ENCODE peak calls at places on chromosomes 1 and 21, in six cellular contexts. P is heart left ventricle, Q is keratinocyte, J is brain microvascular endothelial cell, R is esophagus muscularis mucosa, G is ovary. Z is an unnamed sample.

GRCh38 chr1:207366022-207366421 is 44.5 kb downstream of the CD55 start:
- DNase-seq in P (no peak), Q (no peak), J (no peak), R (no peak), G (no peak), Z (no peak)

GRCh38 chr1:94514095-94514727 is 27.3 kb downstream of the F3 start:
- DNase-seq in P (no peak), Q (no peak), J (peak; percentile 33), R (no peak), G (no peak), Z (no peak)

GRCh38 chr1:37392051-37392450 is 82.3 kb upstream of the ZC3H12A start:
- DNase-seq in P (no peak), Q (no peak), J (no peak), R (no peak), G (no peak), Z (no peak)

GRCh38 chr1:200838676-200839445 is 33.9 kb upstream of the GPR25 start:
- DNase-seq in P (no peak), Q (no peak), J (peak; percentile 43), R (no peak), G (no peak), Z (no peak)

GRCh38 chr21:14591882-14592281 is 45.8 kb upstream of the SAMSN1 start:
- DNase-seq in P (no peak), Q (no peak), J (peak; percentile 61), R (no peak), G (no peak), Z (no peak)

GRCh38 chr21:37878946-37879660 is 37.2 kb downstream of the KCNJ6 start:
- DNase-seq in P (no peak), Q (peak; percentile 99), J (peak; percentile 89), R (no peak), G (no peak), Z (peak; percentile 94)

GRCh38 chr21:44354775-44355771 is 1.7 kb downstream of the TRPM2 start:
- DNase-seq in P (no peak), Q (no peak), J (no peak), R (no peak), G (no peak), Z (no peak)

GRCh38 chr1:12191242-12192032 is 24.6 kb downstream of the TNFRSF1B start:
- DNase-seq in P (no peak), Q (no peak), J (no peak), R (no peak), G (no peak), Z (no peak)

GRCh38 chr21:45598109-45598508 is 45.4 kb upstream of the PCBP3 start:
- DNase-seq in P (no peak), Q (no peak), J (no peak), R (no peak), G (no peak), Z (no peak)

GRCh38 chr1:222618880-222619321 is 1.0 kb downstream of the MIA3 start:
- DNase-seq in P (peak; percentile 28), Q (no peak), J (no peak), R (no peak), G (peak; percentile 28), Z (no peak)

GRCh38 chr1:38559180-38559874 is 300.2 kb downstream of the RRAGC start:
- DNase-seq in P (no peak), Q (no peak), J (no peak), R (no peak), G (peak; percentile 24), Z (no peak)

GRCh38 chr1:165637427-165637826 is 6.4 kb downstream of the MGST3 start:
- DNase-seq in P (no peak), Q (no peak), J (no peak), R (no peak), G (no peak), Z (no peak)

GRCh38 chr1:209630383-209631219 is 21.6 kb downstream of the LAMB3 start:
- DNase-seq in P (peak; percentile 54), Q (no peak), J (no peak), R (no peak), G (no peak), Z (no peak)

GRCh38 chr1:204591473-204592090 is 75.4 kb downstream of the MDM4 start:
- DNase-seq in P (no peak), Q (no peak), J (peak; percentile 23), R (no peak), G (no peak), Z (no peak)

DNA sequence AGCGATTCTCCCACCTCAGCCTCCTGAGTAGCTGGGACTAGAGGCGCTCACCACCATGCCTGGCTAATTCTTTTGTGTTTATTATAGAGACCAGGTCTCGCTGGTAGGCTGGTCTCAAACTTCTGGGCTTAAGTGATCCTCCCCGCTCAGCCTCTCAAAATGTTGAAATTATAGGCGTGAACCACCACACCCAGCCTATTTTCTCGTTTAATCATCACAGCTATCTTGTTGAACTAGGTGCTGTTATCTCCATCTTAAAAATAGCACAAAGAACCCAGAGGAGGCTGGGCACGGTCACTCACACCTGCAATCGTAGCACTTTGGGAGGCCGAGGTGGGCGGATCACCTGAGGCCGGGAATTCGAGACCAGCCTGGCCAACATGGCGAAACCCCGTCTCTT is 28.1 kb downstream of the COL16A1 start:
- DNase-seq in P (no peak), Q (no peak), J (no peak), R (no peak), G (no peak), Z (no peak)
- H3K27ac ChIP-seq in P (peak overlapping the region; percentile 58), Q (no peak overlapping the region), J (no peak overlapping the region), R (peak overlapping the region; percentile 78), G (no peak overlapping the region), Z (no peak overlapping the region)

GRCh38 chr1:216903389-216903754 is 180.1 kb upstream of the ESRRG start:
- DNase-seq in P (no peak), Q (peak; percentile 90), J (peak; percentile 33), R (no peak), G (no peak), Z (peak; percentile 57)
- H3K27ac ChIP-seq in P (no peak overlapping the region), Q (peak overlapping the region; percentile 92), J (no peak overlapping the region), R (no peak overlapping the region), G (no peak overlapping the region), Z (peak overlapping the region; percentile 98)

GRCh38 chr1:180136968-180137356 is 17.7 kb upstream of the QSOX1 start:
- DNase-seq in P (no peak), Q (no peak), J (no peak), R (no peak), G (no peak), Z (no peak)
- H3K27ac ChIP-seq in P (no peak overlapping the region), Q (no peak overlapping the region), J (no peak overlapping the region), R (no peak overlapping the region), G (no peak overlapping the region), Z (peak overlapping the region; percentile 61)

DNA sequence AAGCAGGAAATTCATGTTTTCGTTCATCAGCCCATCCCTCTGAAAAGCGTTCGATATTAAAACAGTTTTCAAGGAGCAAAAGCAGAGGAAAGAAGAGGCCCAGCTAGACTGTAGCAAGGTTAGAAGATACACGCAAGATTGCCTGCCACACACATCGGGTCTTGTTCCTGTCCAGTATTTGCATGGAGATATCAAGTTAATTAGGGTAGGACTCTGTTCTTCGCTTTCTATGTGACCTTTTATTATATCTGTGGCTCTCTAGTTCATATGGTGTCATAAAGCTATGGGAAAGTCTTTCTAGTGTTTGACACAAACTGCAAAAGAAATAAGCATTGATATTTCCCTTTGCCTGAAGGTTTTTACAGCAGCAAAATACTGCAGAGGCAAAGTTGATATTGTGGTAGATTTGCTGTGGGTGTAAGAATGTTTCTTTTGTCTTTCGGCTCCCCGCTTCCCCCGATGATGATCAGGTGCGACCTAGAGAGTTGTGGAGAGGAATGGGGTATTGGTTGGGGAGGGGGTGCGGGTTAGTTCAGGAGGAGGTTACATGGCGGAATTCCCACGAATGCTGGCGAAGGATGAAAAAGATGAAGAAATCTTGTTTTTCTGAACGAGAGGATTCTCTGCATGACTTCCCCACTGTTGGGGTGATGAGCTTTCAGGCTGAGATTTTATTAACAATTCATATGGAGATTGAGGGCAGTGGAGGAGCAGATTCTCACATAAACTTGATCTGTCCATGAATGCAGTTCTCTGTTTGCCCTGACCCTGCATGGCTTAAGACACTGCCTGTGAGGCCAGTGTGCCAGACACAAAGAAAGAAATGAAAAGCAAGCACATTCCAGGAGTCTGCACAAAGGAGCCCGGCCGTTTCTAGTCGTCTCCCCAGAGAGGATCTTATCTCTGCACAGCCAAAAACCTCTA is 550.1 kb downstream of the USP25 start:
- DNase-seq in P (peak; percentile 42), Q (no peak), J (peak; percentile 71), R (no peak), G (peak; percentile 59), Z (no peak)
- H3K27ac ChIP-seq in P (peak overlapping the region; percentile 70), Q (no peak overlapping the region), J (peak overlapping the region; percentile 19), R (peak overlapping the region; percentile 52), G (peak overlapping the region; percentile 72), Z (no peak overlapping the region)

DNA sequence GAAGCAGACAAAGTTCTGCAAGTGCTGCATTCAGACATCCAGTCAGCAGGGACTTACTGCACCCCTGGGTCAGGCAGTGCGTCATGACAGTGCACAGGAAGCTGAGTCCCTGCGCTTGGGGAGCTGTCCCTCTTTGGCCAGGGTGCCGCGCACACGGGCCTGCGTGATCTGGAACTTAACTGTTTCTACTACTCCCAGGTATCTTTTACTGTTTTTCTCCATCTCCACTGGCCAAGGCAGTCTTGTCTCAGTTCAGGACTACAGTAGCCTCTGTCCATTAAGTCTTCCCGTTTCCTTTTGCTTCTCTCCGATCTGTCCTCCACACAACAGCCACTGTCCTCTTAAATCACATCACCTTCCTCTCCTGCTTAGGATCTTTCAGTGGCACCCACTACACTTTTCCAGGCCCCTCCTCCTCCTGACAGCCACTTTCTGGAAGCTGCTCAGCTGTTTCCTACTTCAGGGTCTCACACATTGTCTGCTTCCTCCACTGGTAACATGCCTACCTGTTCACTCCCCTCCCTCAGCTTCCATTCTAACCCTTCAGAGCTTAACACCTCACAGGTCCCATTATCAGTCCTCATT is 15.9 kb downstream of the ERRFI1 start:
- DNase-seq in P (peak; percentile 57), Q (no peak), J (no peak), R (no peak), G (no peak), Z (no peak)
- H3K27ac ChIP-seq in P (no peak overlapping the region), Q (peak overlapping the region; percentile 33), J (no peak overlapping the region), R (peak overlapping the region; percentile 52), G (no peak overlapping the region), Z (peak overlapping the region; percentile 96)

GRCh38 chr1:151720190-151720953 is 950 bp upstream of the RIIAD1 start:
- DNase-seq in P (no peak), Q (no peak), J (peak; percentile 12), R (no peak), G (no peak), Z (no peak)
- H3K27ac ChIP-seq in P (peak overlapping the region; percentile 69), Q (no peak overlapping the region), J (no peak overlapping the region), R (peak overlapping the region; percentile 85), G (no peak overlapping the region), Z (no peak overlapping the region)

GRCh38 chr1:119632836-119633235 is 15.2 kb downstream of the ZNF697 start:
- DNase-seq in P (no peak), Q (no peak), J (no peak), R (no peak), G (no peak), Z (no peak)
- H3K27ac ChIP-seq in P (peak overlapping the region; percentile 89), Q (no peak overlapping the region), J (no peak overlapping the region), R (no peak overlapping the region), G (no peak overlapping the region), Z (no peak overlapping the region)

DNA sequence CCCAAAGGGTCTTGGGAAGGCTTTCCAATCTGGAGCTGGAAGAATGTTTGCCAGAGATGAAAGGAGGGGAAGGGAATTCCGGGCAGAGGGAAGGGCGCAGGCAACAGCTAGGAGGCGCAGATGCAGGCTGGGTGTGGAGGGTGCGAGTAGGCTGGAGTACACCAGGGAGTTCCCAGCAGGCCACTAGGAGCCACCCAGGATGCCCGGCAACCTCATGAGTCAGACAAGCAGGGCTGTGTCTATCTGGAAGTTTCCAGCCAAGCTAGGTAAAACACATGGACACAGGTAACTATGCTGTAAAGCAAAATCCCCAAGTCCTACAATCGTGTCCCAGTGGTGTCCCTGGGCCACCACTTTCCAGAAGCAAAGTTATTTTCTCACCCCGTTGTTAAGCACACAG is 998 bp upstream of the NBL1 start:
- DNase-seq in P (no peak), Q (peak; percentile 57), J (peak; percentile 35), R (no peak), G (no peak), Z (peak; percentile 55)
- H3K27ac ChIP-seq in P (peak overlapping the region; percentile 88), Q (peak overlapping the region; percentile 74), J (no peak overlapping the region), R (peak overlapping the region; percentile 98), G (peak overlapping the region; percentile 90), Z (peak overlapping the region; percentile 81)

Z was measured in epithelial cell of prostate.